ENCODE peak calls at places on chromosomes 12 and 14, in six cellular contexts. One of them, this sample, is unnamed.

GRCh38 chr14:73728106-73729014 is 14.2 kb upstream of the PNMA1 start:
- DNase-seq in A673: peak
- DNase-seq in iPS DF 6.9: peak
- DNase-seq in fibroblast of mammary gland: peak
- DNase-seq in GM23248: peak
- DNase-seq in H7: peak
- DNase-seq in this sample: peak

GRCh38 chr12:24780969-24781368 is 167.9 kb downstream of the BCAT1 start:
- DNase-seq in fibroblast of mammary gland: peak
- DNase-seq in H7: no peak
- DNase-seq in iPS DF 6.9: no peak
- DNase-seq in GM23248: peak
- DNase-seq in A673: peak
- DNase-seq in this sample: no peak

GRCh38 chr12:94426049-94426448 is 33.6 kb downstream of the CEP83 start:
- DNase-seq in H7: no peak
- DNase-seq in A673: no peak
- DNase-seq in GM23248: no peak
- DNase-seq in iPS DF 6.9: no peak
- DNase-seq in fibroblast of mammary gland: no peak
- DNase-seq in this sample: no peak

GRCh38 chr12:51333536-51333935 is 9.6 kb upstream of the BIN2 start:
- DNase-seq in GM23248: no peak
- DNase-seq in H7: no peak
- DNase-seq in iPS DF 6.9: no peak
- DNase-seq in fibroblast of mammary gland: no peak
- DNase-seq in A673: no peak
- DNase-seq in this sample: no peak

GRCh38 chr12:116687888-116688287 is 50.0 kb downstream of the SPRING1 start:
- DNase-seq in H7: peak
- DNase-seq in fibroblast of mammary gland: peak
- DNase-seq in GM23248: peak
- DNase-seq in A673: peak
- DNase-seq in iPS DF 6.9: peak
- DNase-seq in this sample: no peak

GRCh38 chr12:16880864-16881285 is 274.9 kb upstream of the LMO3 start:
- DNase-seq in A673: peak
- DNase-seq in H7: peak
- DNase-seq in fibroblast of mammary gland: no peak
- DNase-seq in GM23248: no peak
- DNase-seq in iPS DF 6.9: no peak
- DNase-seq in this sample: no peak

GRCh38 chr12:57797938-57798337 is 15.4 kb downstream of the TSFM start:
- DNase-seq in iPS DF 6.9: no peak
- DNase-seq in A673: no peak
- DNase-seq in fibroblast of mammary gland: no peak
- DNase-seq in GM23248: no peak
- DNase-seq in H7: no peak
- DNase-seq in this sample: no peak

GRCh38 chr12:51951843-51952722 is 584 bp downstream of the ACVR1B start:
- DNase-seq in fibroblast of mammary gland: no peak
- DNase-seq in A673: no peak
- DNase-seq in GM23248: peak
- DNase-seq in H7: peak
- DNase-seq in iPS DF 6.9: no peak
- DNase-seq in this sample: no peak

GRCh38 chr14:24430682-24431568 is 1.2 kb downstream of the KHNYN start:
- DNase-seq in H7: peak
- DNase-seq in A673: peak
- DNase-seq in GM23248: peak
- DNase-seq in fibroblast of mammary gland: peak
- DNase-seq in iPS DF 6.9: no peak
- DNase-seq in this sample: peak

GRCh38 chr12:9364224-9365176 is 156.3 kb upstream of the PZP start:
- DNase-seq in GM23248: peak
- DNase-seq in A673: no peak
- DNase-seq in H7: peak
- DNase-seq in fibroblast of mammary gland: peak
- DNase-seq in iPS DF 6.9: peak
- DNase-seq in this sample: peak

GRCh38 chr12:9365296-9365695 is 157.1 kb upstream of the PZP start:
- DNase-seq in H7: no peak
- DNase-seq in GM23248: peak
- DNase-seq in A673: no peak
- DNase-seq in fibroblast of mammary gland: peak
- DNase-seq in iPS DF 6.9: no peak
- DNase-seq in this sample: peak

GRCh38 chr12:9363145-9363544 is 154.9 kb upstream of the PZP start:
- DNase-seq in H7: no peak
- DNase-seq in GM23248: no peak
- DNase-seq in A673: no peak
- DNase-seq in fibroblast of mammary gland: no peak
- DNase-seq in iPS DF 6.9: no peak
- DNase-seq in this sample: no peak

GRCh38 chr12:9367201-9367600 is 159.0 kb upstream of the PZP start:
- DNase-seq in GM23248: no peak
- DNase-seq in fibroblast of mammary gland: no peak
- DNase-seq in A673: no peak
- DNase-seq in H7: no peak
- DNase-seq in iPS DF 6.9: no peak
- DNase-seq in this sample: no peak

DNA sequence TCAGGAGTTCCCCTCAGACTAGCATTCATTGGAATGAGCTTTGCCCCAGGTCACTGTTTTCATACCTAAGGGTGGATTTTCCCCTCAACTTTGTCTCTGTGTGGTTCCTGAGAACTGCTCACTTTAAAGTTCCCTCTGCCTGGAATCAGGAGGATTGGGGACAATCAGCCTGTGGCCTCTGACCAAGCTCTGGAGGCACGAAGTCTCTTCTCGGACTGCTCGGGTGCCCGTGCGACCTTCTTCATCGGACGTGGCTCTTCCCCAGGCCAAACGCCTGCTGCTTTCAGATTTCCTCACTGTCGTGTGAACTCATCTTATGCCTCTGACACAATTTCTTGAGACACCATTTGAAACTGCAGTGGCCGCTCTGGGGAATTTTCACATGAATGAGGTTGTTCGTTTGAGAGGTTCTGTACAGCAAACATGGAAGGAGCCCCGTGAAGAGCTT is 153.7 kb upstream of the PZP start:
- DNase-seq in iPS DF 6.9: no peak
- DNase-seq in H7: no peak
- DNase-seq in fibroblast of mammary gland: no peak
- DNase-seq in A673: no peak
- DNase-seq in GM23248: no peak
- DNase-seq in this sample: no peak
- H3K4me3 ChIP-seq in iPS DF 6.9: no peak
- H3K4me3 ChIP-seq in H7: no peak
- H3K4me3 ChIP-seq in fibroblast of mammary gland: no peak
- H3K4me3 ChIP-seq in A673: no peak
- H3K4me3 ChIP-seq in GM23248: no peak
- H3K4me3 ChIP-seq in this sample: no peak

DNA sequence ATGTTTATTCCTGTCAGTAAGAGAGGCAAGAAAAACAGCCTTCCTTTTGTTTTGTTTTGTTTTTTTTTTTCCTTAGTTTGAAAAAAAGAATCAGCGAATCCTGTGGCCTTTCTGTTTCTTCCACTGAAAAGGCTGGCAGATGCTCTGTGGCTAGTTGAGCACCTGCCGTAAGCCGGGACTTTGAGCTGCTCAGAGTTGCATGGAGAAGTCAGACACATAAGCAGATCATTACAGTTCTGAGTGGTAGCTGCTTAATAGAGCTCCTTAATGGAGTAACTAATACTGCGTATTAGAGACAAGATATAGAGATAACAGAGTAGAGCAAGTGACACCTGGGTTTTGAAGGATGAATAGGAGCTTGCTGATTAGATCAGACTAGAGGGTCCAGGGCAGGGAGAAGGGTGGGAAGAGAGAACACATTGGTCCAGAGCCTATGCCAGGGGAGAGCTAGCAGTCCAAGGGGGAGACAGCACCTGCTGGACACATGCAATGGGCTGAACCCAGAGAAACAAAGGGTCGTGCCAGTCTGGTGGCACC is 129.4 kb downstream of the TSPAN9 start:
- DNase-seq in iPS DF 6.9: no peak
- DNase-seq in H7: no peak
- DNase-seq in fibroblast of mammary gland: no peak
- DNase-seq in GM23248: no peak
- DNase-seq in A673: no peak
- DNase-seq in this sample: no peak
- H3K4me3 ChIP-seq in iPS DF 6.9: no peak
- H3K4me3 ChIP-seq in H7: no peak
- H3K4me3 ChIP-seq in fibroblast of mammary gland: no peak
- H3K4me3 ChIP-seq in GM23248: no peak
- H3K4me3 ChIP-seq in A673: no peak
- H3K4me3 ChIP-seq in this sample: no peak

GRCh38 chr14:75402867-75403413 is 24.9 kb upstream of the JDP2 start:
- DNase-seq in A673: no peak
- DNase-seq in H7: peak
- DNase-seq in GM23248: no peak
- DNase-seq in iPS DF 6.9: no peak
- DNase-seq in fibroblast of mammary gland: no peak
- DNase-seq in this sample: no peak

GRCh38 chr14:75404843-75405242 is 23.0 kb upstream of the JDP2 start:
- DNase-seq in H7: no peak
- DNase-seq in fibroblast of mammary gland: no peak
- DNase-seq in A673: no peak
- DNase-seq in iPS DF 6.9: no peak
- DNase-seq in GM23248: no peak
- DNase-seq in this sample: no peak

GRCh38 chr14:75401356-75401755 is 26.5 kb upstream of the JDP2 start:
- DNase-seq in H7: peak
- DNase-seq in A673: peak
- DNase-seq in iPS DF 6.9: no peak
- DNase-seq in GM23248: peak
- DNase-seq in fibroblast of mammary gland: peak
- DNase-seq in this sample: peak

DNA sequence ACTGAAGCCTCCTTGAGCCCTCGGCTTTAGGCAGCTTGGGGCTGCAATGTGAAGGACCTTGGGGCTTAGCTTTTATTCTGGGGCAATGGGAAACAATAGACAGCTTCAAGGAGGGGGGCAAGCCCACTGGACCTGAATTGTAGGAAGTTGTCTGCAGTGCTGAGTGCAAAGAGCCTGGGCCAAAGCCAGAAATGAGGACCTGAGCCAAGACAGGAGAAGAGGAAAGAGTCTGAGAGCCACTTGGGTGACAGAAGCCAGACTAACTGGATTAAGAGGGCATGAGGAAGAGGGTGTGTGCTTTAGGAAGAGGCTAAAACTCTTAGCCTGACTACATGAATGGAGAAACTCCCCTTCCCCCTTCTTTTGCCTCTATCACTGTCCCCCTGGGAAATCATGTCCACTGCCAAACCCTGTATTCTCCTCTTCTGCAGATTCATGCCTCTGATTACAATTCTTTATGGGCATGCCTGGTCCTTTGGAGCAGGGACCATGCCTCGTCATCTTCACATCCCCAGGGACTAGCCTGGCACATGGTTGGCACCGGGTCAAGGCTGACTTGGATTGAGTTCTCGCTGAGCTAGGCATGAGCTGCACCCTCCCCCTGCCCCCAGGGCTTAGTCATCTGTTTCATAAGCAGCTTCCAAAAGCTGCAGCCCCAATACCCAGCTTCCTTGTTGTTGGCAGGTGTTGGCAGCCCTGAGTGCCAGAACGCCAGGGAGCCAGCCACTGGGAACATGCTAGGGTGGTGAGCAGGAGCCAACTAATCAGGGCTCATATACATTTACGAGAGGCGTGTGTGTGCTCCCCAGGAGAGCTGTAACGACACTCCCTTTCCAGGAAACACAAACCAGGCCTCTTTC is 27.8 kb upstream of the JDP2 start:
- DNase-seq in H7: no peak
- DNase-seq in iPS DF 6.9: no peak
- DNase-seq in fibroblast of mammary gland: peak
- DNase-seq in GM23248: peak
- DNase-seq in A673: peak
- DNase-seq in this sample: no peak
- H3K4me3 ChIP-seq in H7: no peak
- H3K4me3 ChIP-seq in iPS DF 6.9: no peak
- H3K4me3 ChIP-seq in fibroblast of mammary gland: no peak
- H3K4me3 ChIP-seq in GM23248: no peak
- H3K4me3 ChIP-seq in A673: no peak
- H3K4me3 ChIP-seq in this sample: no peak

GRCh38 chr12:39616666-39617065 is 2.9 kb downstream of the ABCD2 start:
- DNase-seq in A673: no peak
- DNase-seq in fibroblast of mammary gland: no peak
- DNase-seq in iPS DF 6.9: no peak
- DNase-seq in H7: no peak
- DNase-seq in GM23248: no peak
- DNase-seq in this sample: no peak
- H3K4me3 ChIP-seq in A673: no peak
- H3K4me3 ChIP-seq in fibroblast of mammary gland: no peak
- H3K4me3 ChIP-seq in iPS DF 6.9: no peak
- H3K4me3 ChIP-seq in H7: no peak
- H3K4me3 ChIP-seq in GM23248: no peak
- H3K4me3 ChIP-seq in this sample: no peak